ENCODE peak calls at places on chromosomes 7 and 10, in five cellular contexts. S is transverse colon, F is lower lobe of right lung, W is GM10248, E is heart right ventricle. H is an unnamed sample.

GRCh38 chr10:79102056-79102874 is 33.5 kb downstream of the ZMIZ1 start:
- DNase-seq in E (peak), S (peak), F (no peak), W (no peak), H (no peak)

GRCh38 chr10:61608255-61609040 is 54.3 kb upstream of the CABCOCO1 start:
- DNase-seq in W (no peak), S (no peak), E (no peak), F (no peak), H (no peak)

GRCh38 chr7:151539055-151539714 is 19.5 kb upstream of the RHEB start:
- DNase-seq in W (no peak), S (no peak), E (no peak), F (no peak), H (no peak)

GRCh38 chr7:27901028-27901760 is 161.2 kb downstream of the TAX1BP1 start:
- DNase-seq in S (no peak), F (no peak), W (peak), E (no peak), H (no peak)

GRCh38 chr10:8921583-8921982 is 867.1 kb downstream of the GATA3 start:
- DNase-seq in W (no peak), S (no peak), E (no peak), F (no peak), H (no peak)

GRCh38 chr7:1721047-1721687 is 51.1 kb downstream of the ELFN1 start:
- DNase-seq in W (no peak), E (no peak), F (no peak), S (no peak), H (no peak)

GRCh38 chr10:96448021-96448457 is 65.7 kb downstream of the TLL2 start:
- DNase-seq in S (peak), E (peak), F (no peak), W (peak), H (no peak)

GRCh38 chr10:4351723-4352565 is 474.1 kb upstream of the AKR1E2 start:
- DNase-seq in E (no peak), S (no peak), F (no peak), W (no peak), H (no peak)

GRCh38 chr7:158311791-158312190 is 275.8 kb downstream of the PTPRN2 start:
- DNase-seq in S (no peak), E (no peak), W (no peak), F (no peak), H (no peak)

GRCh38 chr7:156167987-156168386 is 355.7 kb upstream of the SHH start:
- DNase-seq in E (no peak), W (no peak), F (no peak), S (no peak), H (no peak)

GRCh38 chr10:35167342-35167741 is 40.7 kb downstream of the CREM start:
- DNase-seq in S (no peak), F (no peak), E (no peak), W (no peak), H (no peak)

GRCh38 chr10:111085690-111086353 is 9.0 kb downstream of the ADRA2A start:
- DNase-seq in W (no peak), E (no peak), F (no peak), S (no peak), H (no peak)

GRCh38 chr7:11749629-11750028 is 82.4 kb downstream of the THSD7A start:
- DNase-seq in F (no peak), E (no peak), S (no peak), W (no peak), H (no peak)

GRCh38 chr7:104981671-104982036 is 32.4 kb upstream of the KMT2E start:
- DNase-seq in E (no peak), F (no peak), W (no peak), S (no peak), H (no peak)

GRCh38 chr10:108230478-108231170 is 1066.1 kb upstream of the SORCS1 start:
- DNase-seq in S (no peak), E (no peak), F (no peak), W (no peak), H (no peak)

GRCh38 chr10:70594161-70594560 is 8.4 kb downstream of the PRF1 start:
- DNase-seq in E (no peak), F (no peak), S (no peak), W (no peak), H (no peak)

GRCh38 chr7:22457471-22457870 is 42.5 kb downstream of the STEAP1B start:
- DNase-seq in F (no peak), S (no peak), W (no peak), E (no peak), H (no peak)

GRCh38 chr7:127287133-127287532 is 34.4 kb upstream of the GRM8 start:
- DNase-seq in F (no peak), E (no peak), W (no peak), S (peak), H (no peak)

GRCh38 chr7:26555971-26556830 is 264.5 kb downstream of the SNX10 start:
- DNase-seq in E (peak), F (no peak), S (no peak), W (no peak), H (no peak)

GRCh38 chr10:210297-210696 is 75.0 kb downstream of the ZMYND11 start:
- DNase-seq in F (no peak), E (no peak), S (no peak), W (no peak), H (no peak)

GRCh38 chr10:89954787-89955566 is 253.6 kb downstream of the KIF20B start:
- DNase-seq in S (no peak), F (no peak), E (no peak), W (peak), H (no peak)

GRCh38 chr10:4083509-4084003 is 298.5 kb upstream of the KLF6 start:
- DNase-seq in F (no peak), S (no peak), W (no peak), E (no peak), H (no peak)

GRCh38 chr10:75712241-75712880 is 280.9 kb downstream of the LRMDA start:
- DNase-seq in W (no peak), E (peak), F (no peak), S (no peak), H (no peak)

GRCh38 chr7:118220583-118220982 is 3.9 kb upstream of the ANKRD7 start:
- DNase-seq in F (no peak), W (no peak), S (no peak), E (no peak), H (no peak)

GRCh38 chr10:86397120-86397519 is 30.5 kb upstream of the GRID1 start:
- DNase-seq in S (no peak), F (no peak), E (no peak), W (no peak), H (no peak)

GRCh38 chr10:96995851-96996250 is 163.8 kb downstream of the LCOR start:
- DNase-seq in E (no peak), S (no peak), F (no peak), W (no peak), H (no peak)

GRCh38 chr7:137469858-137470257 is 126.3 kb upstream of the PTN start:
- DNase-seq in E (no peak), F (no peak), W (no peak), S (no peak), H (no peak)

GRCh38 chr10:57972783-57973182 is 294.9 kb downstream of the IPMK start:
- DNase-seq in F (no peak), S (no peak), W (no peak), E (no peak), H (no peak)

GRCh38 chr10:77036993-77037734 is 600.4 kb downstream of the KCNMA1 start:
- DNase-seq in W (peak), S (no peak), F (no peak), E (no peak), H (peak)

DNA sequence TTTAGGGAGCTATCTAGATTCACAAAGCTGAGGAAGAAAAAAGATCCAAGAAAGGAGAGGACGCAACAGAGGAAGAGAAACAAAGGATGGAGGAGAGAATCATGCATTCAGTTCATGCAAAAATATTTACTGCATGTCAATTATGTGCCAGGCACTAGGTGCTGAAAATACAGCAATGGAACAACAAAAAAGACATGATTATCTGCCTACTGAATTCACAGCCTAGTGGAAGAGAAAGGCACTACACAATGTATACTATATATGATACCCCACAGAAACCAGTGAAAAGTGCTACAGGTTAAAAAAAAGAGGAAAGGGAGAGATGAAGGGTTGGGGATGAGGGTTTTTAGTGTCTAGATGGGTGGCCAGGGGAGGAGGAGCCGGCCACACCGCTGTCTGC is 520.4 kb upstream of the CELF2 start:
- DNase-seq in E (no peak), W (no peak), F (no peak), S (no peak), H (no peak)
- TF ChIP-seq CTCF in E (no peak), W (no peak), F (no peak), S (no peak), H (peak)

DNA sequence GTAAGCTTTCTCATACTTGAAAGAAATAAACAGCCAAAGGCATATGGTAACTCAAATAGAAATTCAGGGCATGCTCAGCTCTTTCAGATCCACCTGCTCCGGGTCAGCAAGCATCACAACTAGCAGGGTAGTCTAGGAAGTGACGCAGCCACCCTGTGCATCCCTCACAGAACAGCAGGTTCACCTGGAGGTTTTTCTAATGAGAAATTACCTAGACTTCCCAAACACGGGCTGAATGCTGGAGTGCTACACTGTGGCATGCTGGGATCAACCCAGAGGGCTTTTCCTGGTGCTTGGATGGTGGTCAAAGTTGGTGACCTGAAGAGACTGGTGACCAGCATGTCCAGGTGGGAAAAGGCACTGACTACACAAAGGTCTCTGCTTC is 66.8 kb upstream of the DNAJB6 start:
- DNase-seq in E (no peak), S (no peak), F (no peak), W (no peak), H (no peak)
- TF ChIP-seq CTCF in E (no peak), S (no peak), F (no peak), W (no peak), H (no peak)

DNA sequence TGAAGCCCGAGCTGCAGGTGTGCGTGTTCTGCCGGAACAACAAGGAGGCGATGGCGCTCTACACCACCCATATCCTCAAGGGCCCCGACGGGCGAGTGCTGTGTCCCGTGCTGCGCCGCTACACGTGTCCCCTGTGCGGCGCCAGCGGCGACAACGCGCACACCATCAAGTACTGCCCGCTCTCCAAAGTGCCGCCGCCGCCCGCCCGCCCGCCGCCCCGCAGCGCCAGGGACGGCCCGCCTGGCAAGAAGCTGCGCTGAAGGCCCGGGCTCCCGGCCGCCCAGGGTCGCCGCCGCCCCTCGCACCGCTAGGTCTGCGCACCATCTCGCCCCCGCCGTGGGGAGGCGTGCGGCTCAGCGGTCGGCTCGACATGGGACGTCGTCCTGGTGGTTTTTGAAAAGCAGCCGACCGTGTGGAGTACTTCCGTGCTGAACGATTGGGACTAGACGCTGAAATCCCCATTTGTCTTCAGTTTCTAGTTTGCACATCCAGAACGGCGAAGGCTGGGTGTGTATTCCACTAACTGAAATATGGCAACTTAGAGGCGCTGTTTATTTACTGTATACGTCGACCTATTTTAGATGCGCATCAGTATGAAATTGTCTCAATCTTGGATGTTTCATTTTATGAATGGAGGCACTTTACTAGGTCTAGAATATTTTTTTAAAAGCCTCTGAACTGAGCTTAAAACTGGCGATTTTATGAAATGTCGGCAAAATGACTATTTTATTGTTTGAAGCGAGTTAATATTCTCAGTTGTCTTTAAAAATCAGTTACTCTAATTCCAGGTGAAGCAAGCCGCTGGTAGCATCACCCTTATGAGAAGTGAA is 1.1 kb downstream of the NANOS1 start:
- DNase-seq in S (peak), E (peak), F (peak), W (peak), H (peak)
- TF ChIP-seq CTCF in S (no peak), E (peak), F (peak), W (peak), H (no peak)

DNA sequence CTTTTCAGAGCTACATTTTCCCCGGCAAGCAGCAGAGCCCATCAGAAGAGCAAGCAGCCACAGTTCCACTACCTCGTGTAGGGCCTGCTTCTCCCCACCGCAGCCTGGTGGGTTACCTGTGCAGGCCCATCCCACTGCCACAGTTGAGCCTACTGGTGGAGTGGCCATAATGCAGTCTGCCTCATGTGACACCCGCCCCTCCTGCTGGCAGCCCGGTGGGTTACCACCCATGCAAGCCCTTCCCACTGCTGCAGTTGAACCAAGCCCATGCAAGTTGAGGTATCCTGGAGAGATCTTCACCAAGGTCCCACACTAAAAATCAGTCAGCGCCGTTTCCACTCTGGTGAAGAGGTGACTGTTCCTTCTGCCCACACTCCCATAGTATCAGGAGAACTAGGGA is 32.1 kb upstream of the CNNM1 start:
- DNase-seq in E (no peak), W (no peak), S (no peak), F (no peak), H (no peak)
- TF ChIP-seq CTCF in E (no peak), W (no peak), S (no peak), F (no peak), H (no peak)

GRCh38 chr10:92690211-92691041 is 671 bp downstream of the HHEX start:
- DNase-seq in F (peak), W (peak), E (peak), S (peak), H (peak)
- TF ChIP-seq CTCF in F (no peak), W (no peak), E (peak), S (no peak), H (no peak)

H was measured in endothelial cell.